ENCODE peak calls at places on chromosomes 2 and 18, in ten cellular contexts. V, R, T, M, O, K, C, A, P and F are unnamed samples. For H3K27me3, the result is how much of the 10 kb centered on the place peaks cover.

GRCh38 chr2:240467659-240468299 is 32.3 kb downstream of the GPC1 start:
- DNase-seq in V (peak), R (no peak), T (no peak), M (no peak), O (no peak), K (no peak), C (no peak), A (no peak), P (no peak), F (no peak)

GRCh38 chr2:191171708-191172355 is 21.0 kb upstream of the STAT4 start:
- DNase-seq in V (no peak), R (no peak), T (no peak), M (peak), O (no peak), K (no peak), C (no peak), A (no peak), P (no peak), F (no peak)

GRCh38 chr18:32714571-32715148 is 58.2 kb downstream of the KLHL14 start:
- DNase-seq in V (no peak), R (no peak), T (peak), M (peak), O (peak), K (no peak), C (peak), A (no peak), P (peak), F (no peak)

GRCh38 chr2:120684691-120685402 is 50.8 kb upstream of the GLI2 start:
- DNase-seq in V (no peak), R (no peak), T (no peak), M (peak), O (no peak), K (no peak), C (no peak), A (no peak), P (no peak), F (no peak)

GRCh38 chr2:28300489-28300888 is 92.2 kb upstream of the FOSL2 start:
- DNase-seq in V (no peak), R (no peak), T (no peak), M (no peak), O (peak), K (no peak), C (no peak), A (no peak), P (no peak), F (no peak)

GRCh38 chr2:84832772-84833461 is 48.0 kb downstream of the TRABD2A start:
- DNase-seq in V (no peak), R (peak), T (peak), M (no peak), O (no peak), K (no peak), C (peak), A (no peak), P (peak), F (no peak)

GRCh38 chr2:60423066-60423465 is 130.4 kb downstream of the BCL11A start:
- DNase-seq in V (no peak), R (no peak), T (no peak), M (no peak), O (no peak), K (no peak), C (no peak), A (no peak), P (no peak), F (no peak)

GRCh38 chr2:145984541-145984940 is 1464.6 kb upstream of the ZEB2 start:
- DNase-seq in V (no peak), R (no peak), T (no peak), M (peak), O (peak), K (no peak), C (no peak), A (no peak), P (peak), F (no peak)

GRCh38 chr2:197813093-197813787 is 8.8 kb downstream of the PLCL1 start:
- DNase-seq in V (no peak), R (no peak), T (no peak), M (peak), O (peak), K (no peak), C (no peak), A (no peak), P (peak), F (no peak)

GRCh38 chr2:232611559-232612218 is 21.7 kb upstream of the EFHD1 start:
- DNase-seq in V (peak), R (peak), T (peak), M (peak), O (peak), K (peak), C (peak), A (peak), P (peak), F (peak)

GRCh38 chr18:56021136-56021813 is 433.3 kb upstream of the TCF4 start:
- DNase-seq in V (no peak), R (no peak), T (no peak), M (peak), O (no peak), K (no peak), C (no peak), A (no peak), P (no peak), F (no peak)

GRCh38 chr2:62423883-62424458 is 82.0 kb downstream of the TMEM17 start:
- DNase-seq in V (no peak), R (no peak), T (no peak), M (no peak), O (no peak), K (no peak), C (no peak), A (peak), P (no peak), F (no peak)

GRCh38 chr18:1103567-1103966 is 198.9 kb downstream of the ADCYAP1 start:
- DNase-seq in V (no peak), R (no peak), T (no peak), M (no peak), O (peak), K (no peak), C (no peak), A (no peak), P (no peak), F (no peak)

GRCh38 chr2:69033427-69034095 is 20.6 kb downstream of the ANTXR1 start:
- DNase-seq in V (no peak), R (no peak), T (no peak), M (peak), O (no peak), K (no peak), C (no peak), A (no peak), P (no peak), F (no peak)

GRCh38 chr18:3321133-3321812 is 59.3 kb downstream of the MYL12B start:
- DNase-seq in V (no peak), R (no peak), T (no peak), M (peak), O (peak), K (no peak), C (no peak), A (no peak), P (peak), F (no peak)

GRCh38 chr2:241048149-241048948 is 49.9 kb downstream of the SNED1 start:
- DNase-seq in V (no peak), R (no peak), T (no peak), M (no peak), O (no peak), K (no peak), C (no peak), A (no peak), P (no peak), F (no peak)

GRCh38 chr2:62669180-62669579 is 36.3 kb upstream of the EHBP1 start:
- DNase-seq in V (no peak), R (no peak), T (no peak), M (no peak), O (no peak), K (no peak), C (no peak), A (no peak), P (no peak), F (no peak)

GRCh38 chr2:10413488-10413887 is 34.6 kb downstream of the ODC1 start:
- DNase-seq in V (no peak), R (no peak), T (no peak), M (no peak), O (no peak), K (no peak), C (no peak), A (no peak), P (no peak), F (peak)

GRCh38 chr18:9172506-9173127 is 36.0 kb downstream of the ANKRD12 start:
- DNase-seq in V (no peak), R (no peak), T (no peak), M (no peak), O (no peak), K (no peak), C (no peak), A (no peak), P (no peak), F (no peak)

GRCh38 chr2:72198532-72199241 is 51.0 kb upstream of the CYP26B1 start:
- DNase-seq in V (no peak), R (no peak), T (no peak), M (peak), O (no peak), K (no peak), C (no peak), A (no peak), P (peak), F (no peak)

GRCh38 chr2:156191547-156191946 is 141.0 kb downstream of the NR4A2 start:
- DNase-seq in V (no peak), R (no peak), T (no peak), M (no peak), O (no peak), K (no peak), C (no peak), A (no peak), P (no peak), F (no peak)

GRCh38 chr2:37287966-37288365 is 36.7 kb downstream of the PRKD3 start:
- DNase-seq in V (no peak), R (no peak), T (no peak), M (no peak), O (peak), K (no peak), C (no peak), A (no peak), P (peak), F (peak)

GRCh38 chr2:51789908-51790307 is 758.0 kb upstream of the NRXN1 start:
- DNase-seq in V (no peak), R (no peak), T (no peak), M (no peak), O (no peak), K (no peak), C (no peak), A (no peak), P (no peak), F (no peak)
- H3K27me3 ChIP-seq in V (under half), R (under half), T (under half), M (under half), O (under half), K (under half), C (under half), A (under half), P (under half), F (under half)

GRCh38 chr2:219173176-219173575 is 3.3 kb upstream of the SLC23A3 start:
- DNase-seq in V (no peak), R (no peak), T (no peak), M (no peak), O (no peak), K (no peak), C (no peak), A (no peak), P (no peak), F (no peak)

GRCh38 chr2:219175928-219176817 is 552 bp downstream of the CNPPD1 start:
- DNase-seq in V (no peak), R (peak), T (peak), M (peak), O (peak), K (no peak), C (peak), A (no peak), P (peak), F (peak)

GRCh38 chr2:219175486-219175885 is 1.2 kb downstream of the CNPPD1 start:
- DNase-seq in V (no peak), R (no peak), T (no peak), M (no peak), O (no peak), K (no peak), C (no peak), A (no peak), P (no peak), F (no peak)

GRCh38 chr2:219174146-219174545 is 2.6 kb downstream of the CNPPD1 start:
- DNase-seq in V (no peak), R (no peak), T (no peak), M (peak), O (no peak), K (no peak), C (no peak), A (no peak), P (no peak), F (no peak)

DNA sequence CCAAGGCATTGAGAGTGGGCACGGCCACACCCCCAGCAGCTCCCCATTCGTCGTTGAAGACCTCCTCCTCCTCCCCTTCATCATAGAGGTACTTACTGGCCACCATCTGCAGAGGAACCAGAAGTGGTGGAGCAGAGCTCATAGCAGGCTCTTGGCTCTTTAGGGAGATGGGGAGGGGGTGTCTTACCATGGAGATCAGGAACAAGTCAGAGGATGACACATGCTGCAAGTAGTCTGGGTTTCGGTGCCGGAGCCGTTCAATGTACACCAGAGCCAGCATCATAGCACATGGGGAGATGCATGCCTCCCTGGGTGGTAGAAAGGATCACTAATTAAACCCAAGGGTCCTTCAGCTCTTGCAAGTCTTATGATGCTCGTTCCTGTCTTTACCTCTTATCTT is 1.9 kb downstream of the CNPPD1 start:
- DNase-seq in V (no peak), R (no peak), T (no peak), M (no peak), O (no peak), K (no peak), C (no peak), A (no peak), P (no peak), F (no peak)
- H3K4me3 ChIP-seq in V (no peak), R (no peak), T (no peak), M (no peak), O (no peak), K (peak), C (no peak), A (no peak), P (no peak), F (no peak)

GRCh38 chr2:218291318-218291933 is 877 bp downstream of the TMBIM1 start:
- DNase-seq in V (no peak), R (peak), T (peak), M (peak), O (no peak), K (no peak), C (no peak), A (no peak), P (peak), F (no peak)

GRCh38 chr2:218294430-218294999 is 2.2 kb upstream of the TMBIM1 start:
- DNase-seq in V (no peak), R (no peak), T (no peak), M (no peak), O (no peak), K (no peak), C (no peak), A (no peak), P (peak), F (no peak)

GRCh38 chr2:218291934-218292699 is at the start of gene TMBIM1:
- DNase-seq in V (peak), R (peak), T (peak), M (peak), O (no peak), K (peak), C (peak), A (peak), P (peak), F (peak)

GRCh38 chr2:218293715-218294429 is 1.6 kb upstream of the TMBIM1 start:
- DNase-seq in V (no peak), R (no peak), T (no peak), M (no peak), O (no peak), K (no peak), C (no peak), A (no peak), P (no peak), F (no peak)

GRCh38 chr2:218292700-218293014 is 354 bp upstream of the TMBIM1 start:
- DNase-seq in V (no peak), R (no peak), T (no peak), M (no peak), O (no peak), K (no peak), C (no peak), A (no peak), P (no peak), F (no peak)
- H3K27ac ChIP-seq in V (peak), R (peak), T (peak), M (peak), O (no peak), K (peak), C (peak), A (peak), P (peak), F (peak)

GRCh38 chr18:57434536-57435494 is at the start of gene ONECUT2:
- DNase-seq in V (peak), R (peak), T (peak), M (peak), O (peak), K (peak), C (peak), A (peak), P (peak), F (peak)
- H3K27me3 ChIP-seq in V (under half), R (under half), T (half or more), M (half or more), O (under half), K (under half), C (half or more), A (half or more), P (under half), F (under half)

GRCh38 chr2:216617159-216617815 is 15.9 kb upstream of the IGFBP2 start:
- DNase-seq in V (no peak), R (no peak), T (no peak), M (no peak), O (no peak), K (no peak), C (no peak), A (no peak), P (no peak), F (no peak)

GRCh38 chr2:216618785-216619184 is 14.4 kb upstream of the IGFBP2 start:
- DNase-seq in V (no peak), R (no peak), T (no peak), M (no peak), O (peak), K (no peak), C (no peak), A (no peak), P (no peak), F (no peak)

GRCh38 chr2:216620806-216621205 is 12.4 kb upstream of the IGFBP2 start:
- DNase-seq in V (peak), R (no peak), T (peak), M (peak), O (peak), K (no peak), C (no peak), A (no peak), P (no peak), F (no peak)

GRCh38 chr2:216621292-216621691 is 11.9 kb upstream of the IGFBP2 start:
- DNase-seq in V (no peak), R (no peak), T (no peak), M (no peak), O (peak), K (no peak), C (no peak), A (no peak), P (no peak), F (no peak)

GRCh38 chr2:216619411-216620393 is 13.5 kb upstream of the IGFBP2 start:
- DNase-seq in V (no peak), R (no peak), T (no peak), M (peak), O (peak), K (no peak), C (no peak), A (no peak), P (no peak), F (no peak)
- H3K4me3 ChIP-seq in V (no peak), R (no peak), T (no peak), M (no peak), O (peak), K (no peak), C (no peak), A (no peak), P (no peak), F (no peak)

GRCh38 chr18:47992903-47993302 is 62.4 kb upstream of the SMAD2 start:
- DNase-seq in V (no peak), R (no peak), T (no peak), M (no peak), O (no peak), K (no peak), C (no peak), A (no peak), P (no peak), F (no peak)
- H3K27ac ChIP-seq in V (no peak), R (no peak), T (no peak), M (no peak), O (no peak), K (no peak), C (no peak), A (no peak), P (no peak), F (no peak)